ENCODE peak calls at places on chromosomes 7 and 10, in ten cellular contexts. E is Panc1; Y is psoas muscle; R is heart left ventricle; J is stomach; N is heart right ventricle; Z is CD8-positive, alpha-beta T cell; B is IMR-90; L is adrenal gland; M is A549. Q is an unnamed sample.

GRCh38 chr10:15211464-15211979 is 43.0 kb upstream of the NMT2 start:
- DNase-seq in R (no peak), L (no peak), E (no peak), Y (no peak), M (no peak), B (peak; percentile 93), N (no peak), Z (no peak), J (no peak), Q (no peak)

GRCh38 chr7:155986497-155987160 is 174.4 kb upstream of the SHH start:
- DNase-seq in L (peak; percentile 17), Y (no peak), N (no peak), Z (no peak), J (no peak), B (no peak), M (no peak), R (no peak), E (no peak), Q (peak; percentile 63)

GRCh38 chr7:7176421-7177043 is 5.8 kb upstream of the C1GALT1 start:
- DNase-seq in B (peak; percentile 91), Y (no peak), L (peak; percentile 55), R (no peak), Z (no peak), N (no peak), E (peak; percentile 80), J (no peak), M (peak; percentile 33), Q (no peak)

GRCh38 chr10:101061814-101062230 is at the start of gene KAZALD1:
- DNase-seq in R (no peak), B (no peak), Z (no peak), M (no peak), L (no peak), J (no peak), E (no peak), N (peak; percentile 83), Y (no peak), Q (no peak)

GRCh38 chr7:22865607-22865970 is 42.9 kb upstream of the TOMM7 start:
- DNase-seq in Y (no peak), B (peak; percentile 32), M (no peak), E (no peak), Z (no peak), L (peak; percentile 21), N (no peak), R (no peak), J (no peak), Q (no peak)

GRCh38 chr7:42081672-42082071 is 155.3 kb downstream of the GLI3 start:
- DNase-seq in Z (no peak), Y (no peak), L (no peak), N (no peak), E (no peak), M (no peak), J (no peak), B (no peak), R (no peak), Q (no peak)

GRCh38 chr10:33803248-33803647 is 468.8 kb upstream of the NRP1 start:
- DNase-seq in B (peak; percentile 64), M (no peak), L (no peak), Y (no peak), Z (no peak), N (no peak), R (no peak), J (no peak), E (no peak), Q (no peak)

GRCh38 chr7:112211348-112211907 is 4.9 kb downstream of the ZNF277 start:
- DNase-seq in M (no peak), Z (no peak), B (peak; percentile 63), R (no peak), L (no peak), J (no peak), Y (no peak), E (no peak), N (no peak), Q (no peak)

GRCh38 chr7:77827999-77828398 is 29.4 kb downstream of the PHTF2 start:
- DNase-seq in B (no peak), L (no peak), N (no peak), M (no peak), J (no peak), Z (no peak), R (no peak), Y (no peak), E (no peak), Q (no peak)

GRCh38 chr7:28389504-28390385 is 22.6 kb upstream of the CREB5 start:
- DNase-seq in B (peak; percentile 79), E (no peak), N (peak; percentile 14), J (no peak), L (no peak), Y (no peak), R (no peak), M (no peak), Z (no peak), Q (no peak)

GRCh38 chr7:30430777-30431176 is 47.8 kb downstream of the NOD1 start:
- DNase-seq in Z (no peak), L (peak; percentile 52), Y (no peak), E (no peak), B (no peak), N (no peak), J (no peak), M (no peak), R (no peak), Q (no peak)

GRCh38 chr7:141024668-141025067 is 9.9 kb upstream of the MRPS33 start:
- DNase-seq in M (no peak), J (no peak), L (no peak), Y (no peak), B (no peak), N (no peak), Z (no peak), R (no peak), E (no peak), Q (no peak)

GRCh38 chr7:99106869-99107268 is 37.0 kb downstream of the SMURF1 start:
- DNase-seq in M (no peak), E (no peak), L (no peak), B (peak; percentile 41), Z (no peak), N (no peak), J (no peak), Y (no peak), R (no peak), Q (no peak)

DNA sequence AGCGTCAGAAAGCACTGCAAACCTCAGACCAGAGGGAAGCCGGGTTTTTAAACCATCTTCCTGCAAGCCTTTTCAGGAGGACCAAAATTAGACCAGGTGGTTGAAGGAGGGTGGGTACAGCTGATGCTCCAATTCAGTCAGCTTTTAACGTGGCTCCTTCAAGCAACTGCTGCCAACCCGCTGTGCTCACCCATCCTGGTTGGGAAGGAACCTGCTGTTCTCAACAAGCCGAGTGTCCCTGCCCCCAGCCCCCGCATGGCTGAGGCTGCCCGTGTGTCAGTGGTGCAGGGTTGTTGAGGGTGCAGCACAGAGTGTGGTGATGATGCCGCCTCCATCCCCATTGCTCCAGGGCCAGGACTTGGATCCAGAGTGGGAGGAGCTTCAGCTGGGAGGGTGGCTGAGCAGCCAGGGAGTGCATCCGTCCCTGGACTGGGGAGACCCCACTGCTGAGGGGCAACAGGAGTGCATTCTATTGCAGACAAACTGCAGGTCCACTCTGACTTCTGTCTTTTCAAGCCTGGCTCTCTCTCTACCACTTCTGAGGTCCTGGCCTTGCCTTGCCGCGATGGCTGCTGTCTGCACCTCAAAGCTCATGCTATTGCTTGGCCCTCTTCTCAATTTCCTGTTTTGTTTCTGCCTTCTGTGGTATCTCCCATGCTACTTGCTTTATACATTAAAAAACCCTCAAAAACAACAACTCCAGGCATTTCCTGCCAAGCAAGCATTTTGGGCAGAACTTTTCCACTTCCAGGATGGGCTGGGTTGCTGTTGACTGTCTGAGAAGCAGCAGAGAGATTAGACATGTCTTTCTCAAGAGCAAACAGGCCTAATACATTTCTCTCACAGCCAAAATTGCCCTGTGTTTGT is 134.7 kb downstream of the DNAJB6 start:
- DNase-seq in L (peak; percentile 23), Z (no peak), Y (no peak), E (no peak), J (peak; percentile 23), R (no peak), N (no peak), M (no peak), B (no peak), Q (peak; percentile 36)
- H3K4me3 ChIP-seq in L (no peak overlapping the region), Z (peak overlapping the region; percentile 16), Y (no peak overlapping the region), E (no peak overlapping the region), J (no peak overlapping the region), R (no peak overlapping the region), N (no peak overlapping the region), M (no peak overlapping the region), B (no peak overlapping the region), Q (no peak overlapping the region)

GRCh38 chr7:2812119-2812487 is 32.0 kb downstream of the GNA12 start:
- DNase-seq in R (peak; percentile 36), B (peak; percentile 69), L (peak; percentile 45), E (no peak), M (no peak), J (no peak), Y (no peak), Z (no peak), N (no peak), Q (no peak)
- H3K27ac ChIP-seq in R (peak overlapping the region; percentile 77), B (peak overlapping the region; percentile 71), L (no peak overlapping the region), E (peak overlapping the region; percentile 83), M (peak overlapping the region; percentile 49), J (peak overlapping the region; percentile 57), Y (peak overlapping the region; percentile 61), Z (no peak overlapping the region), N (peak overlapping the region; percentile 86), Q (no peak overlapping the region)

GRCh38 chr7:8215648-8216047 is 46.3 kb downstream of the ICA1 start:
- DNase-seq in N (no peak), E (no peak), J (no peak), Y (no peak), L (no peak), M (no peak), Z (no peak), R (no peak), B (no peak), Q (no peak)

GRCh38 chr7:8216291-8216690 is 45.7 kb downstream of the ICA1 start:
- DNase-seq in R (no peak), L (no peak), Y (no peak), E (no peak), Z (no peak), N (no peak), B (no peak), J (no peak), M (no peak), Q (no peak)

GRCh38 chr7:8213381-8213780 is 48.6 kb downstream of the ICA1 start:
- DNase-seq in E (no peak), Z (no peak), N (no peak), R (no peak), L (no peak), B (no peak), J (no peak), M (no peak), Y (no peak), Q (no peak)

GRCh38 chr7:8212638-8213037 is 49.3 kb downstream of the ICA1 start:
- DNase-seq in N (no peak), E (no peak), B (no peak), J (no peak), Z (no peak), M (no peak), Y (no peak), R (no peak), L (no peak), Q (no peak)

GRCh38 chr7:8214162-8214897 is 47.6 kb downstream of the ICA1 start:
- DNase-seq in Z (no peak), B (peak; percentile 9), M (no peak), L (no peak), N (no peak), Y (no peak), E (peak; percentile 22), J (no peak), R (no peak), Q (no peak)
- H3K4me3 ChIP-seq in Z (no peak overlapping the region), B (no peak overlapping the region), M (no peak overlapping the region), L (no peak overlapping the region), N (no peak overlapping the region), Y (no peak overlapping the region), E (no peak overlapping the region), J (no peak overlapping the region), R (no peak overlapping the region), Q (no peak overlapping the region)

GRCh38 chr10:43596546-43596945 is 9.7 kb upstream of the ZNF485 start:
- DNase-seq in L (no peak), B (no peak), Z (no peak), E (no peak), M (no peak), Y (no peak), N (no peak), J (no peak), R (no peak), Q (no peak)
- H3K27ac ChIP-seq in L (no peak overlapping the region), B (no peak overlapping the region), Z (no peak overlapping the region), E (no peak overlapping the region), M (no peak overlapping the region), Y (no peak overlapping the region), N (no peak overlapping the region), J (no peak overlapping the region), R (no peak overlapping the region), Q (no peak overlapping the region)

Q was measured in aorta.